ENCODE peak calls at places on chromosome 12, in nine cellular contexts. P, O, X, Q, N, J, V, Y and B are unnamed samples.

GRCh38 chr12:19744760-19745218 is 305.5 kb downstream of the AEBP2 start:
- DNase-seq in P (peak; percentile 69), O (peak; percentile 7), X (no peak), Q (peak; percentile 6), N (no peak), J (no peak), V (no peak), Y (no peak), B (no peak)

GRCh38 chr12:103799504-103800251 is 41.4 kb downstream of the NT5DC3 start:
- DNase-seq in P (peak; percentile 62), O (peak; percentile 72), X (no peak), Q (peak; percentile 95), N (no peak), J (no peak), V (no peak), Y (no peak), B (no peak)

GRCh38 chr12:90978117-90978770 is 23.3 kb upstream of the CCER1 start:
- DNase-seq in P (peak; percentile 85), O (peak; percentile 70), X (peak; percentile 86), Q (peak; percentile 61), N (no peak), J (no peak), V (peak; percentile 16), Y (no peak), B (no peak)

GRCh38 chr12:112296183-112296582 is 86.0 kb downstream of the HECTD4 start:
- DNase-seq in P (no peak), O (no peak), X (no peak), Q (no peak), N (no peak), J (no peak), V (no peak), Y (no peak), B (no peak)

GRCh38 chr12:48973531-48973930 is 2.0 kb upstream of the WNT10B start:
- DNase-seq in P (peak; percentile 32), O (no peak), X (no peak), Q (no peak), N (peak; percentile 73), J (no peak), V (no peak), Y (no peak), B (no peak)

GRCh38 chr12:63276537-63277365 is 125.8 kb upstream of the AVPR1A start:
- DNase-seq in P (peak; percentile 31), O (peak; percentile 37), X (no peak), Q (peak; percentile 64), N (peak; percentile 23), J (no peak), V (peak; percentile 3), Y (no peak), B (peak; percentile 39)

GRCh38 chr12:50032516-50033316 is 7.4 kb upstream of the RACGAP1 start:
- DNase-seq in P (no peak), O (no peak), X (no peak), Q (no peak), N (no peak), J (no peak), V (no peak), Y (no peak), B (peak; percentile 51)

GRCh38 chr12:109777544-109777943 is 55.7 kb downstream of the TRPV4 start:
- DNase-seq in P (peak; percentile 26), O (peak; percentile 65), X (peak; percentile 33), Q (peak; percentile 58), N (no peak), J (no peak), V (no peak), Y (no peak), B (peak; percentile 13)

GRCh38 chr12:64737539-64737938 is 21.7 kb downstream of the GNS start:
- DNase-seq in P (no peak), O (no peak), X (no peak), Q (peak; percentile 77), N (no peak), J (peak; percentile 8), V (no peak), Y (no peak), B (no peak)

GRCh38 chr12:46445093-46445492 is 72.5 kb upstream of the SLC38A2 start:
- DNase-seq in P (peak; percentile 23), O (no peak), X (no peak), Q (no peak), N (no peak), J (no peak), V (no peak), Y (no peak), B (no peak)

GRCh38 chr12:68479832-68480291 is 130.8 kb upstream of the RAP1B start:
- DNase-seq in P (no peak), O (no peak), X (no peak), Q (peak; percentile 64), N (no peak), J (no peak), V (no peak), Y (no peak), B (no peak)

GRCh38 chr12:11675952-11676505 is 26.6 kb downstream of the ETV6 start:
- DNase-seq in P (no peak), O (no peak), X (no peak), Q (no peak), N (no peak), J (no peak), V (no peak), Y (no peak), B (no peak)

GRCh38 chr12:65961731-65962130 is 137.4 kb downstream of the HMGA2 start:
- DNase-seq in P (no peak), O (no peak), X (no peak), Q (no peak), N (no peak), J (no peak), V (no peak), Y (no peak), B (no peak)